ENCODE peak calls at places on chromosomes 12 and 14, in four cellular contexts. N, G, J and F are unnamed samples.

GRCh38 chr12:26473291-26473690 is 277.9 kb downstream of the SSPN start:
- DNase-seq in N (no peak), G (peak), J (no peak), F (no peak)

GRCh38 chr12:96064966-96065365 is 29.6 kb upstream of the LTA4H start:
- DNase-seq in N (no peak), G (no peak), J (no peak), F (no peak)

GRCh38 chr12:121964813-121965643 is 46.6 kb downstream of the CFAP251 start:
- DNase-seq in N (no peak), G (no peak), J (no peak), F (no peak)

GRCh38 chr12:67362526-67362925 is 93.4 kb downstream of the CAND1 start:
- DNase-seq in N (no peak), G (no peak), J (no peak), F (no peak)

GRCh38 chr14:104864267-104865068 is 600 bp upstream of the CEP170B start:
- DNase-seq in N (peak), G (no peak), J (peak), F (peak)

GRCh38 chr12:118370601-118371000 is 2.1 kb downstream of the TAOK3 start:
- DNase-seq in N (no peak), G (no peak), J (no peak), F (no peak)

GRCh38 chr12:1332327-1332726 is 262.1 kb downstream of the FBXL14 start:
- DNase-seq in N (no peak), G (no peak), J (peak), F (peak)

GRCh38 chr12:19945559-19946485 is 422.5 kb upstream of the PDE3A start:
- DNase-seq in N (no peak), G (no peak), J (no peak), F (no peak)

GRCh38 chr14:92914087-92914656 is 8.8 kb upstream of the CHGA start:
- DNase-seq in N (peak), G (no peak), J (no peak), F (peak)

GRCh38 chr12:47813491-47814196 is 6.1 kb downstream of the HDAC7 start:
- DNase-seq in N (peak), G (no peak), J (no peak), F (no peak)

GRCh38 chr12:132561784-132562156 is 48.6 kb downstream of the LRCOL1 start:
- DNase-seq in N (peak), G (no peak), J (no peak), F (no peak)

GRCh38 chr14:65169351-65169750 is 67.0 kb upstream of the MAX start:
- DNase-seq in N (no peak), G (peak), J (no peak), F (no peak)

GRCh38 chr14:80940146-80940545 is 1.4 kb downstream of the CEP128 start:
- DNase-seq in N (no peak), G (no peak), J (no peak), F (no peak)

GRCh38 chr14:95519699-95520098 is 3.2 kb upstream of the SYNE3 start:
- DNase-seq in N (no peak), G (no peak), J (peak), F (no peak)

DNA sequence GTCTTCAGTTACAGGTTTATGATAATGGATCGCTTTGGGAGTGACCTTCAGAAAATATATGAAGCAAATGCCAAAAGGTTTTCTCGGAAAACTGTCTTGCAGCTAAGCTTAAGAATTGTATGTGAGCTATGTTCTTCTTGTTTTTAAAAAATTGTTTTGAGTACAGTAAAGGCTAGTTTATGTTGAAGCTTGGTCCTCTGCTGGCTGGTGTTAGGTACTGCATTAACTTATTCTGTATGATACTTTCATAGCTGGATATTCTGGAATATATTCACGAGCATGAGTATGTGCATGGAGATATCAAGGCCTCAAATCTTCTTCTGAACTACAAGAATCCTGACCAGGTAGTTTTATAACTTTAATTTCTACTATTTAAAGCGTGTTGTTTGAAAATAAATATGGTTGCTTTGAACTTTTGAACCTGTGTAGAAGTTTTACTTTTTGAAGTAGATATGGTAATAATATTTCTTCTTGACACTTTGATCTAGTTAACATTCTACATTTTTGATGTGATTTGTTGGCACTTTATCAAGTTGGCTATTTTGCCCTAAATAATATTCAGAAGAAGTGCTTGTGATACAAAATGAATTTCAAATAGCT is 55.7 kb downstream of the VRK1 start:
- DNase-seq in N (no peak), G (peak), J (peak), F (peak)
- TF ChIP-seq ATF3 in N (no peak), G (no peak), J (no peak), F (no peak)

DNA sequence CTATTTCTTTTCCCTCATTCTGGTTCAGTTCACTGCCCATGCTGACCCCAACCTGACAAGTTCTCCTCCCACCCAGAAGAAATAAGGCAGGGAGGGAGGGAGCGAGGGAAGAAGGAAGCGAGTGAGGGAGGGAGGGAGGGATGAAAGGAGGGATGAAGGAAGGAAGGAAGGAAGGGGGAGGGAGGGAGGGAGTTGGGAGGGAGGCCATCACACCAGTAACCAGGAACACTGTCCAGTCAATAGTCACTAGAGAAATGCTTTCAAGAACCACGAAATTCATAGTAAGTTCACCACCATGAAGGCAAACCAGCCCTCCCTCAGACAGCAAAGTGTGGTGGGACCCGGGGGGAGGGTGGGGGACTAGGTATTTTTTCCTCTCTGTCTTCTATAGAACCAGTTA is 142.4 kb downstream of the ESRRB start:
- DNase-seq in N (no peak), G (no peak), J (no peak), F (no peak)
- TF ChIP-seq ATF3 in N (no peak), G (no peak), J (no peak), F (no peak)

DNA sequence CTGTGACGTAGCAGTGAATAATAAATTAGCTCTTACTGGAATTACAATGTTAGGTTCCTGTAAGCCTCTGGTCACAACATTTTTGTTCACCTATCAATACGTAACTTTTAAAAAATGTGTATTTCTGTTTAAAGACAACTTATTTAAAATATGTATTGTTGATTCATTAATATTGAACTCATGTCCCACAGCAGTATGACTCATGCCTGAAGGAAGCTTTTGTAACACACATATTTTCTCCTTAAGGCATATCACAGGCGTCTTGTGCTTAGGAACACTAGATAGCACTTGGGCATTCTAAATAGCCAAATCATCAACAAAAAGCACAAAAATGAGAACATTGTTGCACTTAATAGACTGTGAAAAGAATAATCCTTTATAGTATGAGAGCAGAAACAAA is 92.5 kb downstream of the GPHN start:
- DNase-seq in N (no peak), G (no peak), J (no peak), F (no peak)
- TF ChIP-seq ATF3 in N (no peak), G (no peak), J (no peak), F (no peak)

GRCh38 chr14:88323086-88323519 is at the start of gene KCNK10:
- DNase-seq in N (peak), G (no peak), J (no peak), F (no peak)
- TF ChIP-seq ATF3 in N (no peak), G (no peak), J (no peak), F (no peak)

GRCh38 chr14:103185051-103186027 is 62.1 kb downstream of the TNFAIP2 start:
- DNase-seq in N (no peak), G (no peak), J (peak), F (peak)

GRCh38 chr14:103188691-103189480 is 65.6 kb downstream of the TNFAIP2 start:
- DNase-seq in N (peak), G (no peak), J (no peak), F (no peak)

GRCh38 chr14:103186241-103186835 is 63.1 kb downstream of the TNFAIP2 start:
- DNase-seq in N (no peak), G (no peak), J (no peak), F (no peak)

GRCh38 chr14:103187911-103188310 is 64.7 kb downstream of the TNFAIP2 start:
- DNase-seq in N (no peak), G (no peak), J (no peak), F (no peak)

GRCh38 chr14:103186894-103187586 is 63.8 kb downstream of the TNFAIP2 start:
- DNase-seq in N (peak), G (no peak), J (no peak), F (peak)
- TF ChIP-seq ATF3 in N (no peak), G (no peak), J (no peak), F (no peak)

GRCh38 chr12:39872425-39872824 is 233.5 kb downstream of the SLC2A13 start:
- DNase-seq in N (no peak), G (no peak), J (no peak), F (no peak)

GRCh38 chr12:39873065-39873464 is 232.8 kb downstream of the SLC2A13 start:
- DNase-seq in N (no peak), G (no peak), J (no peak), F (no peak)

GRCh38 chr12:39866135-39866534 is 239.7 kb downstream of the SLC2A13 start:
- DNase-seq in N (no peak), G (no peak), J (no peak), F (no peak)

DNA sequence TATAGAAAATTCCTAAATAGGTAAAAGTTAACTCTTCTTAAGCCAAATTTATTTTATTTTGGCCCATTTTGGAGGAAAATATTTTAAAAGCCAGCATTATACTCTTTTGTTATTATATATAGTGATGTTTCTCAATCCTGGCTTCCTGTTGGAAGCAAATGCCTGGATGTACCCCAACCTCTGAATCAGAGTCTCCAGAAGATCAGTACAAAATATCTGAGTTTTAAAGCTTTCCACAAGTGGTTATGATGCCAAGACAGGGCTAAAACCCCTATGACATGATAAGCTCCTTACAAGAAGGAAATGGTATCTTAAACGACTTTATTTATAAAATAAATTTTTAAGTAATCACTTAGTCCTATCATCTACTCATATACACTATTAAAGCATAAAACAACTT is 238.2 kb downstream of the SLC2A13 start:
- DNase-seq in N (no peak), G (no peak), J (no peak), F (no peak)
- TF ChIP-seq ATF3 in N (no peak), G (no peak), J (no peak), F (no peak)